ENCODE peak calls at places on chromosomes 6 and 20, in ten cellular contexts. N is brain microvascular endothelial cell, C is suprapubic skin, A is psoas muscle, O is right lobe of liver, M is lung, T is body of pancreas, Q is mesenchymal stem cell, V is heart left ventricle, X is tibial nerve. G is an unnamed sample. For H3K27me3, the result is how much of the 10 kb centered on the place peaks cover.

GRCh38 chr6:163766936-163767335 is 352.4 kb downstream of the QKI start:
- DNase-seq in N (no peak), C (no peak), A (no peak), O (no peak), M (no peak), T (no peak), Q (no peak), V (no peak), X (no peak), G (no peak)

GRCh38 chr6:157652601-157653363 is 170.3 kb upstream of the SNX9 start:
- DNase-seq in N (no peak), C (peak), A (no peak), O (no peak), M (no peak), T (peak), Q (no peak), V (no peak), X (no peak), G (no peak)

GRCh38 chr20:63313349-63314014 is 20.5 kb downstream of the COL20A1 start:
- DNase-seq in N (no peak), C (no peak), A (peak), O (no peak), M (no peak), T (no peak), Q (no peak), V (peak), X (no peak), G (no peak)

GRCh38 chr6:16698988-16699868 is 62.0 kb downstream of the ATXN1 start:
- DNase-seq in N (no peak), C (no peak), A (no peak), O (no peak), M (no peak), T (no peak), Q (peak), V (no peak), X (no peak), G (no peak)

GRCh38 chr20:62211769-62212288 is 8.2 kb downstream of the HRH3 start:
- DNase-seq in N (no peak), C (no peak), A (no peak), O (no peak), M (no peak), T (no peak), Q (no peak), V (peak), X (no peak), G (no peak)

GRCh38 chr20:38473353-38473795 is 731 bp downstream of the RALGAPB start:
- DNase-seq in N (no peak), C (no peak), A (no peak), O (no peak), M (no peak), T (no peak), Q (peak), V (no peak), X (no peak), G (peak)

GRCh38 chr6:1068905-1069304 is 243.0 kb upstream of the FOXQ1 start:
- DNase-seq in N (no peak), C (no peak), A (no peak), O (no peak), M (no peak), T (no peak), Q (no peak), V (no peak), X (no peak), G (no peak)

GRCh38 chr6:130377911-130378310 is 12.1 kb downstream of the TMEM200A start:
- DNase-seq in N (no peak), C (no peak), A (no peak), O (no peak), M (no peak), T (no peak), Q (no peak), V (no peak), X (no peak), G (no peak)

GRCh38 chr6:152232494-152233151 is 404.5 kb downstream of the SYNE1 start:
- DNase-seq in N (peak), C (no peak), A (no peak), O (no peak), M (no peak), T (no peak), Q (peak), V (no peak), X (peak), G (peak)

GRCh38 chr20:17557675-17558006 is 12.2 kb upstream of the DSTN start:
- DNase-seq in N (peak), C (no peak), A (no peak), O (no peak), M (peak), T (peak), Q (peak), V (no peak), X (no peak), G (no peak)

GRCh38 chr6:32432050-32432450 is 7.6 kb upstream of the HLA-DRA start:
- DNase-seq in N (no peak), C (no peak), A (no peak), O (no peak), M (no peak), T (no peak), Q (peak), V (no peak), X (no peak), G (peak)

GRCh38 chr6:79196908-79197307 is 37.6 kb downstream of the HMGN3 start:
- DNase-seq in N (no peak), C (no peak), A (no peak), O (no peak), M (no peak), T (no peak), Q (no peak), V (no peak), X (no peak), G (no peak)

GRCh38 chr6:139540276-139540675 is 165.8 kb upstream of the CITED2 start:
- DNase-seq in N (peak), C (no peak), A (peak), O (no peak), M (no peak), T (peak), Q (peak), V (peak), X (peak), G (peak)

GRCh38 chr20:35601990-35602389 is 13.6 kb upstream of the SPAG4 start:
- DNase-seq in N (no peak), C (no peak), A (peak), O (no peak), M (no peak), T (no peak), Q (no peak), V (no peak), X (no peak), G (no peak)
- H3K27me3 ChIP-seq in N (under half), C (under half), A (under half), O (under half), M (under half), T (under half), Q (half or more), V (under half), X (under half), G (under half)

DNA sequence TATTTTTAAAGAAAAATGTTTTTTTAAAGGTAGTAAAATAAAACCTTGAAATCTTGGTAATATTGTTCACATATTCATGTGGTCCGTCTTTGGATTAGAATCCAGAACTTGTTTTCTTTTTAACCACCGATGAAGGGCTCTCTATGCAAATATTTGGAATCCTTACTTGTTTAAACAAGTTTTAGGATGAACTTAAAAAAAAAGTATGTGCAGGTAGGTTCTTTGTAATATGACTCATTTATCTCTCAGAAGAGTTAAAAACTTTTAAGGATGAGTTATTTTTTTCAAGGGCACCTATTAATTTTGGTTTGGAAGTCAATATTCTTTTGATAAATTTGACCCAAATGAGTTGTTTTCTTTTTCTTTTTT is 8.9 kb downstream of the DSP start:
- DNase-seq in N (no peak), C (no peak), A (no peak), O (no peak), M (no peak), T (no peak), Q (no peak), V (no peak), X (no peak), G (no peak)
- H3K27me3 ChIP-seq in N (under half), C (under half), A (under half), O (under half), M (under half), T (under half), Q (under half), V (under half), X (under half), G (under half)

GRCh38 chr6:28791002-28791383 is 132.8 kb downstream of the TRIM27 start:
- DNase-seq in N (no peak), C (no peak), A (no peak), O (no peak), M (no peak), T (no peak), Q (peak), V (no peak), X (no peak), G (no peak)

GRCh38 chr6:28789553-28790083 is 134.2 kb downstream of the TRIM27 start:
- DNase-seq in N (peak), C (no peak), A (no peak), O (no peak), M (no peak), T (no peak), Q (peak), V (no peak), X (no peak), G (peak)

DNA sequence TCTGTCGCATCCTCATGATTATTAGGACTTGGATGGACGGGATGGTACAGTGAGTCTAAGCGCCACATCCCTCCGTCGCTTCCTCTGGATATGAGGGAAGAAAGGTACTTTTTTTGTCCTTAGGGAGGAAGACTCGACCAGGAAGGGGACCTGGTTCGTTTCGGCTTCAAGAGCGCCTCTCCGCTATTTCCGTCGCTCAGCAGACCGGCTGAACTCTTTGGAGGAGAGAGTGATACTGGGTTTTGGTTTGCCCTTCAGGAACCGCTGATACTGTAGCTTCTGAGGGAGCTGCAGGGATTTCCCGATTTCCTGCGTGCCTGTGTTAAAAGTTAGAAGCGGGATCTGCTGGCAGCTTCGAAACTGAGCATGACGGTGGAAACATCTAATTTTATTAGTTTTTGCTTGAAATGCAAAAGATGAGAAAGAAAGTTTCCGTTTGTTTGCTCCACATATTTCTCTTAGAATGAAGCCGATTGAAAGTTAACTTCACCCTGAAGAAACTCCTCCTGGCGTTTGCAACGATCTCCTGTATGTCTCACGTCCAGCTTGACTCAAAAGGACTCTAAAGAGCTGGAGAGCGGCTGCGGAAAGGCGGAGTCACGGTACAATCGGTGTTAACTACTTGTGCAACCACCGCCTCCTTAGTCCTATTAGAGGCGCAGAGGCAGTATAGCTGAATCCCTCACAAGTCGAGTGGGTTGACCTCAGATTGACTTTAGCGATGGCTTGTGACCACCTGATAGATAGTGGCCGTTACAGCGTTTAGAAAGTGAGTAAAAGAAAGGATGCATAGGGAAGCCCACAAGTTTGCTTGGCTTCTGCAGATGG is 129.4 kb downstream of the TRIM27 start:
- DNase-seq in N (peak), C (no peak), A (no peak), O (no peak), M (no peak), T (no peak), Q (peak), V (no peak), X (no peak), G (peak)
- H3K27me3 ChIP-seq in N (under half), C (half or more), A (under half), O (under half), M (under half), T (under half), Q (under half), V (half or more), X (under half), G (under half)

DNA sequence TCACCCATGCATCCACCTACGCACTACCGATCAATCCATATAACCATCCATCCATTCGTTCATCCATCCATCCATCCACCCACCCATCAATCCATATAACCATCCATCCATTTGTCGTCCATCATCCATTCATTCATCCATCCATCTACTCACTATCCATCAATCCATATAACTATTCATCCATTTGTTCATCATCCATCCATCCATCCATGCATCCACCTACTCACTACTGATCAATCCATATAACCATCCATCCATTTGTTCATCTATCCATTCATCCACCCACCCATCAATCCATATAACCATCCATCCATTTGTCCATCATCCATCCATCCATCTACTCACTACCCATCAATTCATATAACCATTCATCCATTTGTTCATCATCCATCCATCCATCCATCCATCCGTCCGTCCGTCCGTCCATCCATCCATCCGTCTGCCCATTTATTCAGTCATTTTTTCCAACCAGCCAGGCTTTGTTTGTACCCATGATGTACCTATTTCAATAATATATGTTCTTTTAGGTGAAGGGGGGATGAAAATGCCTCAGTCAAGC is 6.1 kb upstream of the BPIFB6 start:
- DNase-seq in N (no peak), C (no peak), A (no peak), O (no peak), M (no peak), T (no peak), Q (no peak), V (no peak), X (no peak), G (no peak)
- H3K27me3 ChIP-seq in N (under half), C (under half), A (under half), O (under half), M (under half), T (under half), Q (half or more), V (under half), X (under half), G (under half)

GRCh38 chr20:2538931-2539330 is 2.6 kb downstream of the TMC2 start:
- DNase-seq in N (no peak), C (no peak), A (no peak), O (no peak), M (peak), T (no peak), Q (no peak), V (no peak), X (no peak), G (no peak)
- H3K27me3 ChIP-seq in N (under half), C (under half), A (under half), O (under half), M (under half), T (under half), Q (half or more), V (under half), X (under half), G (under half)

GRCh38 chr20:49501917-49502316 is 19.4 kb upstream of the KCNB1 start:
- DNase-seq in N (peak), C (no peak), A (peak), O (no peak), M (no peak), T (no peak), Q (peak), V (no peak), X (no peak), G (peak)

GRCh38 chr20:49496043-49496442 is 13.6 kb upstream of the KCNB1 start:
- DNase-seq in N (no peak), C (no peak), A (no peak), O (no peak), M (no peak), T (no peak), Q (no peak), V (no peak), X (no peak), G (no peak)

GRCh38 chr20:49496526-49497216 is 14.2 kb upstream of the KCNB1 start:
- DNase-seq in N (no peak), C (no peak), A (no peak), O (no peak), M (no peak), T (no peak), Q (no peak), V (no peak), X (no peak), G (no peak)

GRCh38 chr20:49497217-49497560 is 14.7 kb upstream of the KCNB1 start:
- DNase-seq in N (no peak), C (no peak), A (no peak), O (no peak), M (no peak), T (no peak), Q (no peak), V (no peak), X (no peak), G (peak)
- H3K27me3 ChIP-seq in N (under half), C (under half), A (under half), O (under half), M (under half), T (under half), Q (under half), V (under half), X (under half), G (under half)

DNA sequence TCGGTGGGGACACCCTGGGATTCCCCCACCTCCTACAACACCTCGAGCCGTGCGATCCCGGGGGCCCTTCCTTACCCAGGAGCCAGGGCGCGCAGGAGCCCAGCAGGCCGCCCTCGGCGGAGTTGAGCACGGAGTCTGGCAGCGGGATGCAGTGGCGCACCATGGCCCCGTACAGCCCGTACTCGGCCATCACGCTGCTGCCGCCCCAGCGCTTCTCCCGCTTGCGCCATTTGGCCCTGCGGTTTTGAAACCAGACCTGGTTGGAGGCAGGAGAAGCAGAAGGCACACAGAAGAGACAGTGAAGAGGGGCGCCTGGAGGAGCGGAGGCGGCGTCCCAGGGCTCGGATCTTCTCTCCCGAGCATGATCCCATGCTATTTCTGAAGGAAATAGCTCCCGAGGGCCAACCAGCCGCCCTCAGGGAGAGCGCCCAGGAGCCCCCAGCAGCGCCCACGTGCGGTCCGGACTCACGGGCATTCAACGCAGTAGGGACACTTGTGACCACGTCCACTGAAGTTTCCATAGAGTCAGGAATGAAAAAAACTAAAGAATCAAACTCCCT is 4.3 kb downstream of the VSX1 start:
- DNase-seq in N (no peak), C (no peak), A (peak), O (peak), M (no peak), T (no peak), Q (peak), V (peak), X (no peak), G (no peak)
- H3K27me3 ChIP-seq in N (half or more), C (half or more), A (under half), O (under half), M (under half), T (under half), Q (half or more), V (under half), X (under half), G (under half)

GRCh38 chr20:43358811-43359210 is 98.9 kb upstream of the SRSF6 start:
- DNase-seq in N (no peak), C (no peak), A (no peak), O (no peak), M (no peak), T (no peak), Q (no peak), V (no peak), X (no peak), G (no peak)
- H3K27me3 ChIP-seq in N (under half), C (under half), A (under half), O (under half), M (under half), T (under half), Q (under half), V (under half), X (under half), G (under half)

G was measured in mesendoderm.